ENCODE peak calls at places on chromosomes 3 and 15, in five cellular contexts. S is GM12878, O is HepG2, R is K562, K is H1. W is an unnamed sample.
A peak's percentile ranks its signal among the peaks of the same experiment; 100 is the strongest.

GRCh38 chr3:30465454-30465853 is 140.9 kb upstream of the TGFBR2 start:
- DNase-seq in S (no peak), O (no peak), R (no peak), K (no peak), W (no peak)

GRCh38 chr3:183540501-183541234 is 14.8 kb downstream of the KLHL6 start:
- DNase-seq in S (no peak), O (no peak), R (no peak), K (no peak), W (no peak)

GRCh38 chr3:127831723-127832172 is 9.4 kb upstream of the MGLL start:
- DNase-seq in S (no peak), O (no peak), R (peak; percentile 42), K (peak; percentile 82), W (no peak)

GRCh38 chr3:104088738-104089137 is 1278.0 kb upstream of the ALCAM start:
- DNase-seq in S (no peak), O (no peak), R (no peak), K (no peak), W (no peak)

GRCh38 chr15:38696120-38696727 is 131.6 kb upstream of the RASGRP1 start:
- DNase-seq in S (no peak), O (no peak), R (no peak), K (no peak), W (no peak)

GRCh38 chr3:175737646-175738572 is 878.8 kb downstream of the NAALADL2 start:
- DNase-seq in S (no peak), O (no peak), R (no peak), K (no peak), W (no peak)

GRCh38 chr15:93028632-93029612 is 60.1 kb downstream of the RGMA start:
- DNase-seq in S (no peak), O (no peak), R (no peak), K (no peak), W (no peak)

GRCh38 chr3:72547183-72547582 is 301.1 kb downstream of the SHQ1 start:
- DNase-seq in S (no peak), O (no peak), R (no peak), K (no peak), W (no peak)

GRCh38 chr3:135007622-135008021 is 212.6 kb downstream of the EPHB1 start:
- DNase-seq in S (no peak), O (no peak), R (no peak), K (no peak), W (no peak)

GRCh38 chr15:63079938-63080626 is 37.5 kb downstream of the TPM1 start:
- DNase-seq in S (no peak), O (peak; percentile 62), R (no peak), K (no peak), W (peak; percentile 12)

GRCh38 chr15:81809543-81809942 is 236.3 kb downstream of the MEX3B start:
- DNase-seq in S (no peak), O (peak; percentile 21), R (peak; percentile 24), K (no peak), W (peak; percentile 23)

GRCh38 chr3:126083511-126083912 is 412 bp downstream of the SLC41A3 start:
- DNase-seq in S (no peak), O (peak; percentile 14), R (no peak), K (peak; percentile 62), W (no peak)

GRCh38 chr15:29090617-29091466 is 178.8 kb downstream of the NSMCE3 start:
- DNase-seq in S (no peak), O (peak; percentile 12), R (peak; percentile 78), K (peak; percentile 85), W (peak; percentile 12)

GRCh38 chr15:87033056-87033455 is 953.4 kb downstream of the AGBL1 start:
- DNase-seq in S (no peak), O (no peak), R (no peak), K (no peak), W (no peak)

GRCh38 chr3:22245122-22245521 is 494.1 kb upstream of the ZNF385D start:
- DNase-seq in S (no peak), O (no peak), R (no peak), K (no peak), W (no peak)

GRCh38 chr3:183327343-183327742 is 74.3 kb downstream of the B3GNT5 start:
- DNase-seq in S (no peak), O (no peak), R (no peak), K (no peak), W (no peak)

GRCh38 chr3:69746119-69746518 is 6.9 kb downstream of the MITF start:
- DNase-seq in S (no peak), O (no peak), R (no peak), K (no peak), W (no peak)

GRCh38 chr15:65777053-65777452 is 15.0 kb downstream of the DENND4A start:
- DNase-seq in S (no peak), O (no peak), R (no peak), K (no peak), W (no peak)

GRCh38 chr3:136883967-136884720 is 22.1 kb downstream of the NCK1 start:
- DNase-seq in S (no peak), O (no peak), R (no peak), K (no peak), W (no peak)

GRCh38 chr3:19365471-19365870 is 217.2 kb downstream of the KCNH8 start:
- DNase-seq in S (no peak), O (no peak), R (no peak), K (no peak), W (no peak)

DNA sequence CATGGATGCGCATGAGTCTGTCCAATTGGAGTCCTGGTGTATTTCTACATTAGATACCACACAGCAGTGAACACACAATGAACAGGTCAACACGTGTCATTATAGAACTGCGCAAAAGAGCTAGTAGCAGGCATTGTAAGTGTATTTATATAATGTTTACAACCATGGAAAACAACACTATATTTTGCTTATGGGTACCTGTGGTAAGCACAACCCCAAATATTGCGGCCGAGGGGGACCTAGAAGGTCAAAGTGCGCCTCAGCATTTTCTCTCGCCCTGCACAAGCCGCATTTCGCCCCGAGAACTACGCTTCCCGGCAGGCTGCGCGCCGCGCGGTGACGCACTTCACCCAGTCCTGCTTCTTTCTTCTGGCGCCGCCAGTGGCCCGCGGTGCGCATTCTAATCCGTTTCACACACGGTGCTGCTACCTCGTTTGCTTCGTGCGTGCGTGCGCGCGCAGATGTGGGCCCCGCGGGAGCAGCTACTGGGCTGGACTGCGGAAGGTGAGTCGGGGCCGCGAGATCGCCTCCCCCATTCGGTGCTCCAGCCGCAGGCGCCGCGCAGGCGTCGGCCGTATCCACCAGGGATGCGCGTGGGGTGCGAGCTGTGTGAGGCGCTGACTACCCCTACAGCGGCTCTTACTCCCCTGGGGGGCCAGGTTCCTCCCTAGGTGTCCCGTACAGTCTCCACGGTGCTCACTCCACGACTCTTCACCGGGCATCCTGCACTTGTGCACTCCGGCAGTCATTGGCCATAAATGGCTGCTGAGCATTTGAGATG is at the start of gene ZNF589:
- DNase-seq in S (peak; percentile 87), O (peak; percentile 94), R (peak; percentile 91), K (peak; percentile 90), W (peak; percentile 89)
- TF ChIP-seq POLR2A in S (peak; percentile 99), O (peak; percentile 95), R (peak; percentile 88), K (peak; percentile 97), W (peak; percentile 88)

GRCh38 chr3:58531956-58532355 is 5.0 kb downstream of the ACOX2 start:
- DNase-seq in S (no peak), O (no peak), R (no peak), K (no peak), W (peak; percentile 40)

GRCh38 chr3:58531555-58531954 is 5.4 kb downstream of the ACOX2 start:
- DNase-seq in S (no peak), O (no peak), R (no peak), K (no peak), W (no peak)

GRCh38 chr3:58528629-58529028 is 8.4 kb downstream of the ACOX2 start:
- DNase-seq in S (no peak), O (no peak), R (no peak), K (no peak), W (no peak)

GRCh38 chr3:58530354-58530865 is 6.6 kb downstream of the ACOX2 start:
- DNase-seq in S (no peak), O (no peak), R (no peak), K (no peak), W (no peak)

DNA sequence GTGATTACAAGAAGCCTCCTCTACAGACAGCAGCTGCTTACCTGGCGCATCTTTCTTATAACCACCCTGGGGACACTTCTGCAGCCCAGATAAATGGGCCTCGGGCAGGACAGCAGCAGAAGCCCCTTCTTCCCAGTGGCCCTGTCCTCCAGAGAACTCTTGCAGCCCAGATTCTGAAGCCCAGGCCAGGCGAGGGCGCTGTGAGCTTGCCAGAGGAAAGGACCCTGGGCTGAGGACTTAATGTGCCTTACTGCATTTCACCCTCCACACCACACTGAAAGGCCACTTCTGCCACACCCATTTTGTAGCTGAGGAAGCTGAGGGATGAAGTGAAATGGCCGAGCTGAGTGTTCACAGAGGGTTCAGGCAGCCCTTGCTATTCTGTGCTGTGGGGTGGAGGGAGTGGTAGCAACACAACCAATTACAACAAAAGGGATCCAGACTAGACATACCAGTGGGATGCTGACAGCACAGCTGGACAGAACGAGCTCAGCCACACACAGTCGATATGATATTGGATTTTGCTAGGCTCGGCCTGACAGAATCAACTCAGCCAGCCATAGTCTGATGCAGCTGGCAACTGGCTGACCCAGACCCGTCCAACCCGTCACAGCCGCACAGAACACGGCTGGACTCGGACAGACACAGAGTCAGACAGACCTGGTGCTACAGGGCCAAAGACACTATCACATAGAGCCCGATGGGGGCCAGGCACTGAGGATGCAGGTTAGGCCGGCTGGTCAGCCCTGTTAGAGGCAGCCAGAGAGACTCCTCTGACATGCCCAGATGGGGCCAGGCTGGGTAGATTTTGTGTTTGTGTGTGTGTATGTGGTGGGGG is 7.3 kb downstream of the ACOX2 start:
- DNase-seq in S (no peak), O (peak; percentile 44), R (peak; percentile 43), K (peak; percentile 87), W (peak; percentile 27)
- TF ChIP-seq CTCF in S (peak; percentile 35), O (peak; percentile 74), R (peak; percentile 64), K (peak; percentile 92), W (peak; percentile 80)

DNA sequence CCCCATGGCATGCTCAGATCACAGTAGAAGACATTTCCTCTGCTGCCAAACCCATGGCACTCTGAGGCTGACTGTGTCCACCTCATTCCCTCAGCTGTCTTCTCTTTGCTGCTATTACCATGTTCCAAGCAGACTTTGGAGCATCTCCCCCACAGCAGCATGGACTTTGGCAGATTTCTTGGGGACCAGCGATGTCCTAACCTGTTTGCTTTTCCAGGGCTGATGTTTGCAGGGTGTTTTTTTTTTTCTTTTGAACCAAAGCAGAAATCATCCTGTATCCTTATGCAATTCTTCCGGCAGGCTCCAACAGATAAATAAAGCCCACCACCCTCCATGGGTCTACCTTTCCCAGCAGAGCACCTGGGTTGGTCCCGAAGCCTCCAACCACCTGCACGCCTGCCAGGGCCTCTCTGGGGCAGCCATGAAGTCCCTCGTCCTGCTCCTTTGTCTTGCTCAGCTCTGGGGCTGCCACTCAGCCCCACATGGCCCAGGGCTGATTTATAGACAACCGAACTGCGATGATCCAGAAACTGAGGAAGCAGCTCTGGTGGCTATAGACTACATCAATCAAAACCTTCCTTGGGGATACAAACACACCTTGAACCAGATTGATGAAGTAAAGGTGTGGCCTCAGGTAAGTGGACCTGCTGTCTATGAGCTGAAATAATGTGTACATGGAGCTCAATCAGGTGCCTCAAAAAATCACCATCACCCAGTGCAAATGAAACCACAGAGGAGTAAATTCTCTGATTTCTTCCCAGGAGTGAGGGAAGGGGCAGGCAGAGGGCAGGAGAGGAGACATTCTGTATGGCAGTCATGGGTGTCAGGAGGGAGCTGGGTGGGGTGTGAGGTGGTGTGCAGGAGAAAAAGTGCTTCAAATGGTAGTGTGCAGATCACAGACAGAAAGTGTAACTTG is at the start of gene AHSG:
- DNase-seq in S (no peak), O (peak; percentile 97), R (no peak), K (no peak), W (no peak)
- TF ChIP-seq SRF in S (no peak), O (peak; percentile 60), R (no peak), K (no peak), W (no peak)

GRCh38 chr3:165336786-165337185 is 140.6 kb upstream of the SLITRK3 start:
- DNase-seq in S (no peak), O (no peak), R (no peak), K (no peak), W (no peak)

GRCh38 chr3:165343185-165343584 is 147.0 kb upstream of the SLITRK3 start:
- DNase-seq in S (no peak), O (no peak), R (no peak), K (no peak), W (no peak)

GRCh38 chr3:165339753-165340152 is 143.6 kb upstream of the SLITRK3 start:
- DNase-seq in S (no peak), O (no peak), R (no peak), K (no peak), W (peak; percentile 21)
- TF ChIP-seq POLR2A in S (no peak), O (no peak), R (no peak), K (no peak), W (no peak)